ENCODE peak calls at places on chromosome 2, in five cellular contexts. S, X, M, Q and F are unnamed samples.
A peak's percentile ranks its signal among the peaks of the same experiment; 100 is the strongest.

GRCh38 chr2:235807347-235807746 is 313.5 kb downstream of the AGAP1 start:
- DNase-seq in X (no peak), S (no peak), Q (no peak), M (no peak), F (no peak)

GRCh38 chr2:20590704-20591515 is 60.0 kb downstream of the HS1BP3 start:
- DNase-seq in S (peak; percentile 63), M (no peak), Q (no peak), X (no peak), F (no peak)

GRCh38 chr2:240968731-240969624 is 29.4 kb upstream of the SNED1 start:
- DNase-seq in Q (no peak), M (no peak), S (peak; percentile 56), X (no peak), F (no peak)

GRCh38 chr2:182951948-182952663 is 85.7 kb upstream of the FRZB start:
- DNase-seq in S (no peak), Q (no peak), X (peak; percentile 2), M (no peak), F (no peak)

GRCh38 chr2:5673148-5673860 is 18.9 kb upstream of the SOX11 start:
- DNase-seq in X (no peak), Q (no peak), S (no peak), M (no peak), F (no peak)

GRCh38 chr2:239161711-239162140 is 239.1 kb downstream of the HDAC4 start:
- DNase-seq in M (no peak), Q (no peak), S (no peak), X (no peak), F (peak; percentile 52)

GRCh38 chr2:233764264-233764663 is 4.2 kb downstream of the UGT1A1 start:
- DNase-seq in X (no peak), S (no peak), M (no peak), Q (no peak), F (no peak)

GRCh38 chr2:138187221-138187620 is 222.9 kb downstream of the HNMT start:
- DNase-seq in X (no peak), Q (no peak), S (no peak), M (no peak), F (no peak)

GRCh38 chr2:224934542-224935188 is 107.6 kb downstream of the DOCK10 start:
- DNase-seq in X (no peak), M (no peak), S (no peak), Q (no peak), F (no peak)

GRCh38 chr2:234724850-234725249 is 227.0 kb upstream of the SH3BP4 start:
- DNase-seq in S (no peak), X (no peak), M (no peak), Q (no peak), F (no peak)

GRCh38 chr2:19987936-19988335 is 2.0 kb downstream of the WDR35 start:
- DNase-seq in Q (no peak), X (peak; percentile 18), M (no peak), S (no peak), F (no peak)

GRCh38 chr2:240873098-240873788 is 4.6 kb downstream of the AGXT start:
- DNase-seq in Q (no peak), X (no peak), S (no peak), M (no peak), F (no peak)

GRCh38 chr2:120842456-120843439 is 107.1 kb downstream of the GLI2 start:
- DNase-seq in S (no peak), M (no peak), Q (no peak), X (no peak), F (no peak)

GRCh38 chr2:120956486-120957156 is 221.0 kb downstream of the GLI2 start:
- DNase-seq in S (no peak), Q (no peak), M (no peak), X (no peak), F (no peak)

GRCh38 chr2:138395565-138396306 is 105.8 kb upstream of the SPOPL start:
- DNase-seq in X (no peak), Q (no peak), M (no peak), S (no peak), F (no peak)

GRCh38 chr2:105068875-105069274 is 31.0 kb downstream of the MRPS9 start:
- DNase-seq in M (no peak), X (no peak), Q (no peak), S (no peak), F (no peak)

GRCh38 chr2:66846887-66847286 is 412.0 kb downstream of the MEIS1 start:
- DNase-seq in S (no peak), M (no peak), X (no peak), Q (no peak), F (no peak)

GRCh38 chr2:32553829-32554432 is 73.9 kb upstream of the TTC27 start:
- DNase-seq in X (peak; percentile 26), S (peak; percentile 16), Q (no peak), M (no peak), F (no peak)

GRCh38 chr2:108288534-108289106 is at the start of gene SULT1C2:
- DNase-seq in Q (no peak), S (no peak), X (no peak), M (no peak), F (no peak)

GRCh38 chr2:196169521-196169920 is 1.9 kb downstream of the STK17B start:
- DNase-seq in X (no peak), M (no peak), S (no peak), Q (no peak), F (no peak)

GRCh38 chr2:177229448-177230242 is 17.1 kb downstream of the HNRNPA3 start:
- DNase-seq in Q (no peak), S (no peak), M (no peak), X (no peak), F (no peak)